ENCODE peak calls at places on chromosomes 4 and X, in seven cellular contexts. One of them, this sample, is unnamed.

GRCh38 chrX:63330681-63331080 is 20.5 kb downstream of the SPIN4 start:
- DNase-seq in cardiac muscle cell: no peak
- DNase-seq in MCF 10A: peak
- DNase-seq in AG08395: no peak
- DNase-seq in NCI-H1092 treated with DMSO at 0.1 percent for 48 hours: no peak
- DNase-seq in coronary artery: no peak
- DNase-seq in Ammon's horn: no peak
- DNase-seq in this sample: no peak

GRCh38 chr4:61079976-61080375 is 120.2 kb upstream of the ADGRL3 start:
- DNase-seq in cardiac muscle cell: no peak
- DNase-seq in MCF 10A: peak
- DNase-seq in AG08395: no peak
- DNase-seq in NCI-H1092 treated with DMSO at 0.1 percent for 48 hours: no peak
- DNase-seq in coronary artery: no peak
- DNase-seq in Ammon's horn: no peak
- DNase-seq in this sample: no peak

GRCh38 chr4:23290656-23291055 is 597.9 kb downstream of the GBA3 start:
- DNase-seq in coronary artery: no peak
- DNase-seq in Ammon's horn: no peak
- DNase-seq in NCI-H1092 treated with DMSO at 0.1 percent for 48 hours: no peak
- DNase-seq in cardiac muscle cell: no peak
- DNase-seq in AG08395: no peak
- DNase-seq in MCF 10A: peak
- DNase-seq in this sample: no peak

GRCh38 chr4:73718375-73719373 is 21.7 kb upstream of the CXCL8 start:
- DNase-seq in NCI-H1092 treated with DMSO at 0.1 percent for 48 hours: no peak
- DNase-seq in Ammon's horn: no peak
- DNase-seq in MCF 10A: no peak
- DNase-seq in AG08395: peak
- DNase-seq in coronary artery: no peak
- DNase-seq in cardiac muscle cell: no peak
- DNase-seq in this sample: no peak

GRCh38 chr4:74942251-74942917 is 9.5 kb downstream of the PARM1 start:
- DNase-seq in coronary artery: no peak
- DNase-seq in cardiac muscle cell: no peak
- DNase-seq in NCI-H1092 treated with DMSO at 0.1 percent for 48 hours: no peak
- DNase-seq in Ammon's horn: no peak
- DNase-seq in AG08395: no peak
- DNase-seq in MCF 10A: no peak
- DNase-seq in this sample: no peak

GRCh38 chr4:22391548-22391947 is 124.3 kb downstream of the ADGRA3 start:
- DNase-seq in MCF 10A: no peak
- DNase-seq in AG08395: peak
- DNase-seq in NCI-H1092 treated with DMSO at 0.1 percent for 48 hours: no peak
- DNase-seq in cardiac muscle cell: no peak
- DNase-seq in Ammon's horn: no peak
- DNase-seq in coronary artery: no peak
- DNase-seq in this sample: no peak

GRCh38 chr4:137531121-137531520 is 1.2 kb downstream of the PCDH18 start:
- DNase-seq in AG08395: no peak
- DNase-seq in Ammon's horn: peak
- DNase-seq in cardiac muscle cell: peak
- DNase-seq in NCI-H1092 treated with DMSO at 0.1 percent for 48 hours: no peak
- DNase-seq in MCF 10A: no peak
- DNase-seq in coronary artery: no peak
- DNase-seq in this sample: no peak

GRCh38 chr4:54625391-54625790 is 32.4 kb upstream of the KIT start:
- DNase-seq in coronary artery: no peak
- DNase-seq in NCI-H1092 treated with DMSO at 0.1 percent for 48 hours: no peak
- DNase-seq in Ammon's horn: no peak
- DNase-seq in AG08395: no peak
- DNase-seq in MCF 10A: peak
- DNase-seq in cardiac muscle cell: no peak
- DNase-seq in this sample: no peak

GRCh38 chr4:148026022-148026421 is 294.1 kb downstream of the ARHGAP10 start:
- DNase-seq in cardiac muscle cell: no peak
- DNase-seq in AG08395: peak
- DNase-seq in coronary artery: no peak
- DNase-seq in Ammon's horn: no peak
- DNase-seq in NCI-H1092 treated with DMSO at 0.1 percent for 48 hours: no peak
- DNase-seq in MCF 10A: no peak
- DNase-seq in this sample: no peak

GRCh38 chr4:57442241-57442640 is 332.1 kb upstream of the IGFBP7 start:
- DNase-seq in cardiac muscle cell: no peak
- DNase-seq in MCF 10A: no peak
- DNase-seq in Ammon's horn: no peak
- DNase-seq in NCI-H1092 treated with DMSO at 0.1 percent for 48 hours: no peak
- DNase-seq in coronary artery: no peak
- DNase-seq in AG08395: no peak
- DNase-seq in this sample: no peak